ENCODE peak calls at places on chromosome 9, in seven cellular contexts. B is IMR-90; L is body of pancreas; Z is CD4-positive, alpha-beta T cell; A is H9; U is gastrocnemius medialis; X is psoas muscle. S is an unnamed sample.

GRCh38 chr9:132424857-132425702 is 15.1 kb downstream of the CFAP77 start:
- DNase-seq in B (no peak), L (no peak), Z (no peak), A (no peak), U (no peak), X (no peak), S (no peak)

GRCh38 chr9:74887981-74888370 is 255 bp upstream of the TRPM6 start:
- DNase-seq in B (no peak), L (no peak), Z (no peak), A (no peak), U (no peak), X (no peak), S (no peak)

GRCh38 chr9:122941560-122942234 is 877 bp downstream of the RABGAP1 start:
- DNase-seq in B (peak; percentile 76), L (no peak), Z (no peak), A (no peak), U (no peak), X (no peak), S (peak; percentile 43)

GRCh38 chr9:84823426-84824271 is 154.1 kb downstream of the NTRK2 start:
- DNase-seq in B (no peak), L (no peak), Z (no peak), A (no peak), U (no peak), X (no peak), S (no peak)

GRCh38 chr9:73038613-73039012 is 85.8 kb upstream of the ALDH1A1 start:
- DNase-seq in B (no peak), L (peak; percentile 20), Z (no peak), A (peak; percentile 35), U (no peak), X (peak; percentile 51), S (no peak)

GRCh38 chr9:131981116-131981847 is 98.4 kb downstream of the MED27 start:
- DNase-seq in B (no peak), L (no peak), Z (no peak), A (no peak), U (no peak), X (no peak), S (peak; percentile 20)

GRCh38 chr9:6552033-6552737 is 93.3 kb downstream of the GLDC start:
- DNase-seq in B (peak; percentile 83), L (no peak), Z (no peak), A (no peak), U (no peak), X (no peak), S (peak; percentile 52)

GRCh38 chr9:85471791-85472190 is 270.0 kb downstream of the AGTPBP1 start:
- DNase-seq in B (no peak), L (no peak), Z (no peak), A (no peak), U (no peak), X (no peak), S (no peak)

GRCh38 chr9:3863114-3863528 is 337.3 kb upstream of the RFX3 start:
- DNase-seq in B (peak; percentile 92), L (no peak), Z (no peak), A (no peak), U (no peak), X (no peak), S (peak; percentile 83)

GRCh38 chr9:93673271-93673843 is 97.0 kb downstream of the PHF2 start:
- DNase-seq in B (no peak), L (no peak), Z (no peak), A (peak; percentile 18), U (peak; percentile 1), X (no peak), S (no peak)

GRCh38 chr9:1979815-1980367 is 35.3 kb upstream of the SMARCA2 start:
- DNase-seq in B (peak; percentile 49), L (peak; percentile 45), Z (no peak), A (no peak), U (no peak), X (peak; percentile 14), S (no peak)

GRCh38 chr9:109408759-109409462 is 88.1 kb upstream of the EPB41L4B start:
- DNase-seq in B (peak; percentile 42), L (no peak), Z (no peak), A (no peak), U (no peak), X (no peak), S (no peak)

GRCh38 chr9:35814106-35814840 is 569 bp downstream of the HINT2 start:
- DNase-seq in B (peak; percentile 41), L (peak; percentile 68), Z (no peak), A (peak; percentile 85), U (no peak), X (peak; percentile 73), S (no peak)

GRCh38 chr9:91382298-91382697 is 20.6 kb upstream of the AUH start:
- DNase-seq in B (no peak), L (no peak), Z (no peak), A (no peak), U (no peak), X (no peak), S (no peak)

GRCh38 chr9:80062581-80062980 is 490.8 kb downstream of the TLE4 start:
- DNase-seq in B (no peak), L (no peak), Z (no peak), A (no peak), U (no peak), X (no peak), S (no peak)

GRCh38 chr9:87622936-87623335 is 103.0 kb upstream of the CTSL start:
- DNase-seq in B (no peak), L (no peak), Z (no peak), A (no peak), U (no peak), X (no peak), S (no peak)

GRCh38 chr9:130929571-130930022 is 9.4 kb downstream of the FIBCD1 start:
- DNase-seq in B (no peak), L (no peak), Z (no peak), A (no peak), U (no peak), X (no peak), S (no peak)

GRCh38 chr9:114756920-114757319 is 48.9 kb downstream of the TNFSF15 start:
- DNase-seq in B (no peak), L (no peak), Z (no peak), A (no peak), U (no peak), X (no peak), S (no peak)

GRCh38 chr9:117528225-117528624 is 113.4 kb upstream of the ASTN2 start:
- DNase-seq in B (no peak), L (no peak), Z (no peak), A (no peak), U (no peak), X (no peak), S (no peak)

GRCh38 chr9:34562136-34562745 is 27.3 kb downstream of the CNTFR start:
- DNase-seq in B (no peak), L (no peak), Z (no peak), A (no peak), U (no peak), X (no peak), S (no peak)

GRCh38 chr9:129075996-129076639 is 4.8 kb upstream of the DOLPP1 start:
- DNase-seq in B (no peak), L (no peak), Z (no peak), A (no peak), U (no peak), X (no peak), S (no peak)

GRCh38 chr9:70117835-70118319 is 74.2 kb downstream of the MAMDC2 start:
- DNase-seq in B (peak; percentile 74), L (no peak), Z (no peak), A (no peak), U (no peak), X (no peak), S (peak; percentile 75)

GRCh38 chr9:36781532-36781931 is 208.8 kb downstream of the MELK start:
- DNase-seq in B (peak; percentile 8), L (no peak), Z (no peak), A (no peak), U (no peak), X (no peak), S (no peak)

GRCh38 chr9:121340676-121341392 is 29.2 kb downstream of the STOM start:
- DNase-seq in B (peak; percentile 48), L (no peak), Z (no peak), A (no peak), U (no peak), X (no peak), S (no peak)

GRCh38 chr9:123235448-123235847 is 32.9 kb downstream of the STRBP start:
- DNase-seq in B (no peak), L (no peak), Z (no peak), A (no peak), U (no peak), X (no peak), S (no peak)

GRCh38 chr9:133700861-133701320 is 37.3 kb downstream of the SARDH start:
- DNase-seq in B (no peak), L (no peak), Z (no peak), A (no peak), U (no peak), X (no peak), S (no peak)
- H3K27ac ChIP-seq in B (no peak overlapping the region), L (no peak overlapping the region), Z (peak overlapping the region; percentile 94), A (no peak overlapping the region), U (no peak overlapping the region), X (no peak overlapping the region), S (no peak overlapping the region)

GRCh38 chr9:86487222-86487841 is 133.1 kb upstream of the TUT7 start:
- DNase-seq in B (peak; percentile 76), L (no peak), Z (no peak), A (no peak), U (no peak), X (no peak), S (no peak)
- TF ChIP-seq CTCF in B (peak; percentile 90), L (peak; percentile 49), Z (peak; percentile 47), A (peak; percentile 74), U (peak; percentile 52), X (peak; percentile 68), S (peak; percentile 49)

GRCh38 chr9:92504881-92505280 is 22.6 kb upstream of the ASPN start:
- DNase-seq in B (peak; percentile 35), L (no peak), Z (no peak), A (no peak), U (no peak), X (no peak), S (no peak)

GRCh38 chr9:92496401-92496800 is 14.1 kb upstream of the ASPN start:
- DNase-seq in B (peak; percentile 61), L (no peak), Z (no peak), A (no peak), U (no peak), X (no peak), S (no peak)

GRCh38 chr9:92501671-92502393 is 19.5 kb upstream of the ASPN start:
- DNase-seq in B (peak; percentile 51), L (peak; percentile 17), Z (no peak), A (no peak), U (peak; percentile 33), X (peak; percentile 54), S (no peak)

GRCh38 chr9:92500725-92501124 is 18.4 kb upstream of the ASPN start:
- DNase-seq in B (no peak), L (no peak), Z (no peak), A (no peak), U (no peak), X (no peak), S (no peak)

DNA sequence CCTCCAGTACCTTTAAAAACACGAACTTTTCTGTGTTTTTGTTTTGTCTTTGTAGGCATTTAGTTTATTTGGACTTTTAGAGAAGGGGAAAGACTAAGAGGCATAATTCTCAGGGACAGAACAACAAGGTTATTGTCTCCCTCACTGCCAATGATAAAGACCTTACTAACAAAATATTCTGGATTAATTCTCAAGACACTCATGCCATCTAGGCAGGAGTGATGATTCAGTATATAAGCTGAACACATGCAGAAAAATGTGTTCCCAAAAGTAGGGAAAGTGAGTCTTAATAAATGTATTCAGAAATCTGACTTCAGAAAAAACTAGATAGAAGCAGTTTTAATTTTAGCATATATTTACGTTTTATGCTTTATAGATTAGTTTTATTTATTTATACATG is 17.4 kb upstream of the ASPN start:
- DNase-seq in B (peak; percentile 51), L (no peak), Z (no peak), A (no peak), U (no peak), X (no peak), S (no peak)
- H3K27ac ChIP-seq in B (no peak overlapping the region), L (no peak overlapping the region), Z (no peak overlapping the region), A (no peak overlapping the region), U (no peak overlapping the region), X (no peak overlapping the region), S (no peak overlapping the region)

GRCh38 chr9:133592731-133593409 is 16.3 kb downstream of the FAM163B start:
- DNase-seq in B (no peak), L (no peak), Z (no peak), A (no peak), U (no peak), X (no peak), S (no peak)
- TF ChIP-seq CTCF in B (peak; percentile 19), L (no peak), Z (no peak), A (peak; percentile 44), U (no peak), X (no peak), S (peak; percentile 53)